ENCODE peak calls at places on chromosomes 1 and 21, in four cellular contexts. One of them, this sample, is unnamed.
A peak's percentile ranks its signal among the peaks of the same experiment; 100 is the strongest.

GRCh38 chr1:147496571-147496970 is 44.7 kb upstream of the BCL9 start:
- DNase-seq in stomach: peak; percentile 34
- DNase-seq in upper lobe of right lung: no peak
- DNase-seq in cardiac muscle cell: peak; percentile 76
- DNase-seq in this sample: no peak

GRCh38 chr1:159779403-159779851 is 1.3 kb upstream of the DUSP23 start:
- DNase-seq in stomach: no peak
- DNase-seq in upper lobe of right lung: no peak
- DNase-seq in cardiac muscle cell: peak; percentile 85
- DNase-seq in this sample: no peak

GRCh38 chr1:240194120-240194519 is 102.4 kb downstream of the FMN2 start:
- DNase-seq in stomach: no peak
- DNase-seq in upper lobe of right lung: no peak
- DNase-seq in cardiac muscle cell: peak; percentile 60
- DNase-seq in this sample: no peak

GRCh38 chr1:33256701-33257387 is 552 bp downstream of the ZNF362 start:
- DNase-seq in stomach: peak; percentile 78
- DNase-seq in upper lobe of right lung: peak; percentile 86
- DNase-seq in cardiac muscle cell: peak; percentile 73
- DNase-seq in this sample: peak; percentile 87

GRCh38 chr1:94332952-94333351 is 85.2 kb upstream of the ABCD3 start:
- DNase-seq in stomach: no peak
- DNase-seq in upper lobe of right lung: no peak
- DNase-seq in cardiac muscle cell: no peak
- DNase-seq in this sample: no peak

GRCh38 chr21:16159213-16159970 is 429.6 kb downstream of the USP25 start:
- DNase-seq in stomach: no peak
- DNase-seq in upper lobe of right lung: no peak
- DNase-seq in cardiac muscle cell: no peak
- DNase-seq in this sample: no peak

GRCh38 chr1:182389619-182390047 is 2.0 kb downstream of the GLUL start:
- DNase-seq in stomach: no peak
- DNase-seq in upper lobe of right lung: peak; percentile 64
- DNase-seq in cardiac muscle cell: no peak
- DNase-seq in this sample: peak; percentile 54

GRCh38 chr1:1135339-1136111 is 19.6 kb upstream of the C1orf159 start:
- DNase-seq in stomach: no peak
- DNase-seq in upper lobe of right lung: no peak
- DNase-seq in cardiac muscle cell: peak; percentile 13
- DNase-seq in this sample: no peak

GRCh38 chr1:181135462-181135781 is 46.9 kb downstream of the IER5 start:
- DNase-seq in stomach: no peak
- DNase-seq in upper lobe of right lung: no peak
- DNase-seq in cardiac muscle cell: peak; percentile 26
- DNase-seq in this sample: no peak

GRCh38 chr1:161193561-161194235 is 5.2 kb downstream of the ADAMTS4 start:
- DNase-seq in stomach: peak; percentile 57
- DNase-seq in upper lobe of right lung: no peak
- DNase-seq in cardiac muscle cell: no peak
- DNase-seq in this sample: peak; percentile 94

GRCh38 chr1:153333902-153334301 is 14.7 kb downstream of the PGLYRP4 start:
- DNase-seq in stomach: no peak
- DNase-seq in upper lobe of right lung: no peak
- DNase-seq in cardiac muscle cell: no peak
- DNase-seq in this sample: no peak

GRCh38 chr21:45087022-45087823 is 12.8 kb downstream of the ADARB1 start:
- DNase-seq in stomach: no peak
- DNase-seq in upper lobe of right lung: no peak
- DNase-seq in cardiac muscle cell: peak; percentile 23
- DNase-seq in this sample: no peak

GRCh38 chr1:111476761-111477309 is 3.1 kb downstream of the C1orf162 start:
- DNase-seq in stomach: no peak
- DNase-seq in upper lobe of right lung: no peak
- DNase-seq in cardiac muscle cell: no peak
- DNase-seq in this sample: no peak

GRCh38 chr1:244011796-244012195 is 39.3 kb upstream of the ZBTB18 start:
- DNase-seq in stomach: no peak
- DNase-seq in upper lobe of right lung: no peak
- DNase-seq in cardiac muscle cell: no peak
- DNase-seq in this sample: no peak

GRCh38 chr1:112698366-112699310 is 8.3 kb downstream of the RHOC start:
- DNase-seq in stomach: peak; percentile 70
- DNase-seq in upper lobe of right lung: no peak
- DNase-seq in cardiac muscle cell: no peak
- DNase-seq in this sample: peak; percentile 80

GRCh38 chr1:226569879-226570547 is 21.4 kb downstream of the STUM start:
- DNase-seq in stomach: no peak
- DNase-seq in upper lobe of right lung: peak; percentile 40
- DNase-seq in cardiac muscle cell: no peak
- DNase-seq in this sample: no peak

GRCh38 chr1:232169436-232169835 is 460.5 kb downstream of the SIPA1L2 start:
- DNase-seq in stomach: no peak
- DNase-seq in upper lobe of right lung: no peak
- DNase-seq in cardiac muscle cell: no peak
- DNase-seq in this sample: no peak

GRCh38 chr1:232174306-232174705 is 455.6 kb downstream of the SIPA1L2 start:
- DNase-seq in stomach: no peak
- DNase-seq in upper lobe of right lung: no peak
- DNase-seq in cardiac muscle cell: no peak
- DNase-seq in this sample: no peak

GRCh38 chr1:232172556-232172955 is 457.4 kb downstream of the SIPA1L2 start:
- DNase-seq in stomach: no peak
- DNase-seq in upper lobe of right lung: no peak
- DNase-seq in cardiac muscle cell: no peak
- DNase-seq in this sample: no peak

GRCh38 chr1:232168513-232168912 is 461.4 kb downstream of the SIPA1L2 start:
- DNase-seq in stomach: peak; percentile 40
- DNase-seq in upper lobe of right lung: no peak
- DNase-seq in cardiac muscle cell: no peak
- DNase-seq in this sample: no peak

GRCh38 chr1:232170909-232171308 is 459.0 kb downstream of the SIPA1L2 start:
- DNase-seq in stomach: no peak
- DNase-seq in upper lobe of right lung: no peak
- DNase-seq in cardiac muscle cell: no peak
- DNase-seq in this sample: no peak
- TF ChIP-seq CTCF in stomach: no peak
- TF ChIP-seq CTCF in upper lobe of right lung: no peak
- TF ChIP-seq CTCF in cardiac muscle cell: peak; percentile 22
- TF ChIP-seq CTCF in this sample: no peak

DNA sequence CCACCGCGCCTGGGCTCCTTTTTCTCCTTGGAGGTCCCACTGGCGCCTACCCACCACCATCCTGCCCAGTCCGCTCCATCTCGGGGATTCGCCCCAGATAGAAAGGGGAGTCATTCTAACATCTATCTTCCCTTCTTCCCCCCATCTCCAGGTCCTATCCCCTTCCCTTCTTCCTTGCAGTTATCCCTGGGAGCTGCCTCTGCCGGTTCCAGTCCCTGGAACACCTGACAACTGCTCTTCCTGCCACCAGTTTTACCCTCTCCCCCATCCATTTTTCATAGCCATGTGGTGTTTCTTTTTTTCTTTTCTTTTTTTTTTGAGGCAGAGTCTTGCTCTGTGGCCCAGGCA is 12.0 kb upstream of the COL16A1 start:
- DNase-seq in stomach: no peak
- DNase-seq in upper lobe of right lung: no peak
- DNase-seq in cardiac muscle cell: no peak
- DNase-seq in this sample: no peak
- H3K4me3 ChIP-seq in stomach: peak overlapping the region; percentile 44
- H3K4me3 ChIP-seq in upper lobe of right lung: no peak overlapping the region
- H3K4me3 ChIP-seq in cardiac muscle cell: no peak overlapping the region
- H3K4me3 ChIP-seq in this sample: peak overlapping the region; percentile 53

DNA sequence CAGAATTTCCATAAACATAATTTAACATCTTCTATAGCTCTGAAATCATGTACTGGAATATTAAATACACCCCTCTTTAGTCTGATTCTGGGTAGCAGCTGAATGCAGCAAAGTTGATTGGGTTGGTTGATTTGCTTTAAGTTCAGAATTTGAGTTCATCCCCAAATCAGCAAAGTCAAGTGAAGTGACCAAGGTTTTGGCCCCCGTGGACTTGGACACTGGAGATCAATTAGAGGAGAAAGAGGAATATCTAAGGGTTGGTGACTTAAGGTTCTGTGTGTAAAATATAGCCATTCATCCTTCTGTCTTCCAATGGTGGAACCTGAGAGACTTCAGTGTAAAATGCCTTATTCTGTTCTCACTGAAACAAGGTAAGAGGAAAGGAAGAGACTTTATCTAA is at the start of gene OR2L13:
- DNase-seq in stomach: no peak
- DNase-seq in upper lobe of right lung: no peak
- DNase-seq in cardiac muscle cell: no peak
- DNase-seq in this sample: no peak
- H3K9me3 ChIP-seq in stomach: no peaks in the 10 kb centered on the region
- H3K9me3 ChIP-seq in upper lobe of right lung: no peaks in the 10 kb centered on the region
- H3K9me3 ChIP-seq in cardiac muscle cell: no peaks in the 10 kb centered on the region
- H3K9me3 ChIP-seq in this sample: no peaks in the 10 kb centered on the region

DNA sequence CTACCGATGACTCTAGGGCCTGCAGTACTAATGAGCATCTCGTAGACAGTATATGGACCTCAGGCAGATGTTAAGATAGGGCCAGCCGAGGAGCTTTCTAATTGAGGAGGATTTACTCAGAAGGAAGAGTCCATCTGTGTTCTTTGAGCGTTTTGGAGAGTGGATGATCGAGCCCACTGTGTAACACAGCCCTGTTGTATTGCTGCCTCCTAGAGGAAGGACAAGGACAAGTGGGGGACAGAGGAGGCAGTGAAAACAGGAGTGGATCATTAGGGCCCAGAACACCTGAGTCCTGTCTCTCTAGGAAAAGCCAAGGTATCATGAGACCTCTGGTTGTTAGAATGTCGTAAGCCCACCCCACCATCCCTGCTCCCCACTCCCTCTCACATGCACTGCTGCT is 62.9 kb downstream of the TBX19 start:
- DNase-seq in stomach: no peak
- DNase-seq in upper lobe of right lung: no peak
- DNase-seq in cardiac muscle cell: no peak
- DNase-seq in this sample: no peak
- TF ChIP-seq CTCF in stomach: no peak
- TF ChIP-seq CTCF in upper lobe of right lung: peak; percentile 10
- TF ChIP-seq CTCF in cardiac muscle cell: peak; percentile 24
- TF ChIP-seq CTCF in this sample: peak; percentile 19

GRCh38 chr1:46081620-46082019 is 50.8 kb downstream of the PIK3R3 start:
- DNase-seq in stomach: no peak
- DNase-seq in upper lobe of right lung: no peak
- DNase-seq in cardiac muscle cell: no peak
- DNase-seq in this sample: no peak

GRCh38 chr1:46080257-46080656 is 52.2 kb downstream of the PIK3R3 start:
- DNase-seq in stomach: no peak
- DNase-seq in upper lobe of right lung: no peak
- DNase-seq in cardiac muscle cell: no peak
- DNase-seq in this sample: no peak

GRCh38 chr1:46076343-46076742 is 56.1 kb downstream of the PIK3R3 start:
- DNase-seq in stomach: no peak
- DNase-seq in upper lobe of right lung: no peak
- DNase-seq in cardiac muscle cell: no peak
- DNase-seq in this sample: no peak

GRCh38 chr1:46081206-46081605 is 51.2 kb downstream of the PIK3R3 start:
- DNase-seq in stomach: no peak
- DNase-seq in upper lobe of right lung: no peak
- DNase-seq in cardiac muscle cell: no peak
- DNase-seq in this sample: no peak

DNA sequence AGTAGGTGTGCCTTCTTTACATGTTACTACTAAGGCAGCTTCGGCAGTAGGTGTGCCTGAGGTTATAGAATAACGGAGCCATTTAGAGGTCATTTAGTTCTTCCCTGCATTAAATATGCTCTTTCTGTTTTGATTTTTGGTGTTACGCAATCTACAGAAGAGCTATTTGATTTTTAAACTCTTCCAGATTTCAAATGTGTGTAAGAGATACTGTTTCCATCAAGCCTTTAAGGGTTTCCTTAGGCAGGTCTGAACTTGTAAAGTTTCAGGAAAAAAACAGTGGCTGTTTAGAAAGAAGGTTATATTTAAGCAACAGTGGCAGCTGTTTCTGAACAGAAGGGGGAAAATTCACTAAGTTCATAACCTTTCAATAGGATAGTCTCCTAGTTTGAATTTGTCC is 54.8 kb downstream of the PIK3R3 start:
- DNase-seq in stomach: no peak
- DNase-seq in upper lobe of right lung: no peak
- DNase-seq in cardiac muscle cell: no peak
- DNase-seq in this sample: no peak
- H3K4me3 ChIP-seq in stomach: no peak overlapping the region
- H3K4me3 ChIP-seq in upper lobe of right lung: no peak overlapping the region
- H3K4me3 ChIP-seq in cardiac muscle cell: no peak overlapping the region
- H3K4me3 ChIP-seq in this sample: no peak overlapping the region